ENCODE peak calls at places on chromosomes 3 and 15, in six cellular contexts. One of them, this sample, is unnamed.
A peak's percentile ranks its signal among the peaks of the same experiment; 100 is the strongest.

GRCh38 chr3:186746008-186746407 is 28.8 kb downstream of the KNG1 start:
- DNase-seq in mesenchymal stem cell: peak; percentile 77
- DNase-seq in H1: no peak
- DNase-seq in mesendoderm: peak; percentile 97
- DNase-seq in IMR-90: peak; percentile 67
- DNase-seq in neuronal stem cell: no peak
- DNase-seq in this sample: no peak

GRCh38 chr3:46442591-46443530 is 21.8 kb downstream of the LTF start:
- DNase-seq in H1: no peak
- DNase-seq in neuronal stem cell: peak; percentile 21
- DNase-seq in mesenchymal stem cell: peak; percentile 47
- DNase-seq in mesendoderm: peak; percentile 49
- DNase-seq in IMR-90: no peak
- DNase-seq in this sample: peak; percentile 72

GRCh38 chr3:117660941-117661635 is 951.5 kb downstream of the TUSC7 start:
- DNase-seq in mesendoderm: peak; percentile 35
- DNase-seq in mesenchymal stem cell: no peak
- DNase-seq in neuronal stem cell: no peak
- DNase-seq in H1: no peak
- DNase-seq in IMR-90: peak; percentile 80
- DNase-seq in this sample: no peak

GRCh38 chr3:152253514-152253913 is 15.2 kb upstream of the MBNL1 start:
- DNase-seq in mesendoderm: no peak
- DNase-seq in mesenchymal stem cell: no peak
- DNase-seq in neuronal stem cell: no peak
- DNase-seq in IMR-90: no peak
- DNase-seq in H1: no peak
- DNase-seq in this sample: no peak

GRCh38 chr3:12662593-12663310 is 1.2 kb downstream of the RAF1 start:
- DNase-seq in mesenchymal stem cell: peak; percentile 58
- DNase-seq in mesendoderm: peak; percentile 77
- DNase-seq in H1: no peak
- DNase-seq in neuronal stem cell: no peak
- DNase-seq in IMR-90: peak; percentile 55
- DNase-seq in this sample: peak; percentile 34

GRCh38 chr3:52018319-52019000 is 22.8 kb upstream of the RPL29 start:
- DNase-seq in neuronal stem cell: no peak
- DNase-seq in IMR-90: no peak
- DNase-seq in H1: no peak
- DNase-seq in mesendoderm: no peak
- DNase-seq in mesenchymal stem cell: no peak
- DNase-seq in this sample: no peak

GRCh38 chr3:18351069-18351628 is 74.0 kb downstream of the SATB1 start:
- DNase-seq in neuronal stem cell: no peak
- DNase-seq in H1: no peak
- DNase-seq in mesendoderm: peak; percentile 46
- DNase-seq in mesenchymal stem cell: no peak
- DNase-seq in IMR-90: no peak
- DNase-seq in this sample: no peak

GRCh38 chr15:40038267-40038653 is 721 bp downstream of the SRP14 start:
- DNase-seq in mesenchymal stem cell: peak; percentile 69
- DNase-seq in mesendoderm: peak; percentile 70
- DNase-seq in neuronal stem cell: no peak
- DNase-seq in IMR-90: peak; percentile 56
- DNase-seq in H1: no peak
- DNase-seq in this sample: peak; percentile 47

GRCh38 chr3:10594915-10595314 is 89.5 kb upstream of the ATP2B2 start:
- DNase-seq in mesendoderm: peak; percentile 90
- DNase-seq in H1: peak; percentile 57
- DNase-seq in neuronal stem cell: peak; percentile 92
- DNase-seq in mesenchymal stem cell: peak; percentile 9
- DNase-seq in IMR-90: peak; percentile 53
- DNase-seq in this sample: peak; percentile 37

GRCh38 chr3:64872385-64872784 is 184.6 kb upstream of the ADAMTS9 start:
- DNase-seq in IMR-90: no peak
- DNase-seq in neuronal stem cell: no peak
- DNase-seq in H1: no peak
- DNase-seq in mesendoderm: no peak
- DNase-seq in mesenchymal stem cell: no peak
- DNase-seq in this sample: no peak

GRCh38 chr3:184175506-184175905 is 851 bp downstream of the AP2M1 start:
- DNase-seq in mesenchymal stem cell: peak; percentile 4
- DNase-seq in neuronal stem cell: no peak
- DNase-seq in H1: no peak
- DNase-seq in mesendoderm: peak; percentile 41
- DNase-seq in IMR-90: no peak
- DNase-seq in this sample: no peak

DNA sequence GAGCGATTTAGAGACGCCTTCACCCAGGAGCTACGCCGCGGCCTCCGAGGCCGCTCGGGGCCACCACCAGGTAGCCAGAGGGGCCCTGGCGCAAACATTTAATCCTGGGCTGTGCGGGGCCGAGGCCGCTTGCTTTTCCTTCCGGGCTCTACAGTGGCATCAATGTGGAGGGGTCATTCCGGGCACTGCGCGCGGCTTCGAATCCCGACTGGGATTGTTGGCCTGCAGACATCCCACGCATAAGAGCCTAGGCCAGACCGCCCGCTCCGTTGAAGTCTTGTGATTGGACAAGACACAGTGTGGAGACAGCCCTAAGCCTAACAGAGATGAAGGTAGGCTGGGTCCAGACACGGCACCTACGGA is 568 bp upstream of the NCBP2 start:
- DNase-seq in H1: no peak
- DNase-seq in mesenchymal stem cell: peak; percentile 27
- DNase-seq in IMR-90: no peak
- DNase-seq in neuronal stem cell: no peak
- DNase-seq in mesendoderm: peak; percentile 19
- DNase-seq in this sample: no peak
- H3K23ac ChIP-seq in H1: no peak overlapping the region
- H3K23ac ChIP-seq in mesenchymal stem cell: no peak overlapping the region
- H3K23ac ChIP-seq in IMR-90: peak overlapping the region; percentile 82
- H3K23ac ChIP-seq in neuronal stem cell: peak overlapping the region; percentile 95
- H3K23ac ChIP-seq in mesendoderm: no peak overlapping the region
- H3K23ac ChIP-seq in this sample: no peak overlapping the region

DNA sequence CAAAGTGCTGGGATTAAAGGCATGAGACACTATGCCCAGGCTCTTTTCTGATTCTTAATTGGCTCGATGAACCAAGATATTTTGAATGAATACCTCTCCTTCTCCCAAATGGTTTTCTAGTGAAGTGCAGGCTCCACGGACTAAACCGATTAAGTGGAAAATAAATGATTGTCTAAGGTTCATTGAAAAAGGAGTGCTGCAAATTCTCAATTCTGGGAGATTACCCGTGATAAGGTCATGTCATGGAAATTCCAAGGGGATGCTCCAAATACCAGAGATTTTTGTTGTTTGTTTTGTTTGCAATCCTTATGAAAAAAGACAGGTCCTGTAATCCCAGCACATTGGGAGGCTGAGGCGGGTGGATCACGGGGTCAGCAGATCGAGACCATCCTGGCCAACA is 406.9 kb upstream of the TBL1XR1 start:
- DNase-seq in mesenchymal stem cell: no peak
- DNase-seq in mesendoderm: peak; percentile 60
- DNase-seq in H1: no peak
- DNase-seq in IMR-90: no peak
- DNase-seq in neuronal stem cell: no peak
- DNase-seq in this sample: no peak
- H3K4me3 ChIP-seq in mesenchymal stem cell: no peak overlapping the region
- H3K4me3 ChIP-seq in mesendoderm: no peak overlapping the region
- H3K4me3 ChIP-seq in H1: no peak overlapping the region
- H3K4me3 ChIP-seq in IMR-90: no peak overlapping the region
- H3K4me3 ChIP-seq in neuronal stem cell: no peak overlapping the region
- H3K4me3 ChIP-seq in this sample: no peak overlapping the region

DNA sequence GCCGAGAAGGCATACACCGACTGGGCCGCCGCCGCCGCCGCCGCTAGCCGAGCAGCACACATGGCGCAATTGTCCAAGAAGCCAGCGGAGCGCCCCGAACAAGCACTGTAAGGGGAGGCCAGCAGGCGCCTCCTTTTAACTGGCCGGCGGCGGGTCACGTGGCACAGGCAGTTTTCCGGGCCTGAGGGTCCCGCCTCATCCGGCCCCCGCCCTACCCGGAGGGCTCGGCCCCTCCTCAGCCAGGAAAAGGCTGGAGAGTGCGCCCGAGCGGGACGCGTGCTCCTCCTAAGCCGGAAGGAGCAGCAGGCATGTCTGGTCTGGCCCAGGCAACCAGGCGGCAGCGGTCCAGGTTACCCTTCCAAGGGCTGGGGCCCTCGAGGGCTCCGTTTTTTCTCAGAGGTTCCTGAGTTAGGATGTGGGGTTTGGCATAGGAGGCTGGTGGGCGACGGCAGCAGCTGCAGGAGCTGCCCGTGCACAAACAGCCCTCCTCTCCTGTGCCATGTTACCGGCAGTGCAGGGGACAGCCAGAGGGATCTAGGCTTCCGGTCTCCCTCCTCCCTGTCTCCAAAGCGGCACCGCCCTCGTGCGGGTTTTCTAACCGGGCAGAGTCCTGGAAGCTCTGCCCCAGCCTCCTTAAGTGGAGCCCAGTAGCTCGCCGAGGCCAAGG is at the start of gene GPX1:
- DNase-seq in mesenchymal stem cell: peak; percentile 98
- DNase-seq in H1: peak; percentile 89
- DNase-seq in mesendoderm: peak; percentile 99
- DNase-seq in IMR-90: peak; percentile 94
- DNase-seq in neuronal stem cell: peak; percentile 92
- DNase-seq in this sample: peak; percentile 85
- H3K23ac ChIP-seq in mesenchymal stem cell: peak within 1 kb of the TSS; percentile 98
- H3K23ac ChIP-seq in H1: no peak within 1 kb of the TSS
- H3K23ac ChIP-seq in mesendoderm: peak within 1 kb of the TSS; percentile 98
- H3K23ac ChIP-seq in IMR-90: peak within 1 kb of the TSS; percentile 93
- H3K23ac ChIP-seq in neuronal stem cell: peak within 1 kb of the TSS; percentile 98
- H3K23ac ChIP-seq in this sample: no peak within 1 kb of the TSS

GRCh38 chr15:89845305-89845893 is 30.7 kb upstream of the ANPEP start:
- DNase-seq in mesenchymal stem cell: peak; percentile 90
- DNase-seq in neuronal stem cell: no peak
- DNase-seq in mesendoderm: peak; percentile 77
- DNase-seq in H1: no peak
- DNase-seq in IMR-90: peak; percentile 92
- DNase-seq in this sample: peak; percentile 81
- H3K4me3 ChIP-seq in mesenchymal stem cell: no peak overlapping the region
- H3K4me3 ChIP-seq in neuronal stem cell: no peak overlapping the region
- H3K4me3 ChIP-seq in mesendoderm: no peak overlapping the region
- H3K4me3 ChIP-seq in H1: no peak overlapping the region
- H3K4me3 ChIP-seq in IMR-90: no peak overlapping the region
- H3K4me3 ChIP-seq in this sample: no peak overlapping the region

DNA sequence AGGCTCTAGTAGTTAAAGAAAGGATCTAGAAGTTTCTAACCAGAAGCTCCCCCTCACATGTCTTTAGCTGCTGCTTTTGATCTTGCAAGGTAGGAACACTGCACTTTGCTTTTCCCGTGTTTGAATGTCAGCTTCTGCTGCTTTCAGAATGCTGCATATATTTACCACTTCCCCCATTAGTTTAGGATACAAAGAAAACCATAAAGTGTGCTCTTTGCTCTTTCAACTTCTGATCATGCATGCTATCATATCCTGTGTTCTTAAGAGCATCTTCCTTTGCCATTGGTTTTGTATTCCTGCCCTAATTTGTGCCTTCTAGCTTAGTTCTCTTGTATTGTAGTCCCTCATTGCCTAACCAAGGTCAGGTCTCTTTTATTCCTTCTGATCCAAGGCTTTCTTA is 43.3 kb downstream of the ZNF609 start:
- DNase-seq in H1: no peak
- DNase-seq in mesenchymal stem cell: peak; percentile 48
- DNase-seq in neuronal stem cell: no peak
- DNase-seq in mesendoderm: no peak
- DNase-seq in IMR-90: no peak
- DNase-seq in this sample: no peak
- H3K23ac ChIP-seq in H1: no peak overlapping the region
- H3K23ac ChIP-seq in mesenchymal stem cell: no peak overlapping the region
- H3K23ac ChIP-seq in neuronal stem cell: no peak overlapping the region
- H3K23ac ChIP-seq in mesendoderm: no peak overlapping the region
- H3K23ac ChIP-seq in IMR-90: peak overlapping the region; percentile 61
- H3K23ac ChIP-seq in this sample: no peak overlapping the region

GRCh38 chr15:98714906-98715305 is 66.6 kb downstream of the IGF1R start:
- DNase-seq in H1: no peak
- DNase-seq in mesendoderm: no peak
- DNase-seq in mesenchymal stem cell: no peak
- DNase-seq in IMR-90: no peak
- DNase-seq in neuronal stem cell: no peak
- DNase-seq in this sample: no peak

GRCh38 chr15:98715401-98715800 is 67.1 kb downstream of the IGF1R start:
- DNase-seq in IMR-90: no peak
- DNase-seq in mesendoderm: no peak
- DNase-seq in H1: no peak
- DNase-seq in mesenchymal stem cell: no peak
- DNase-seq in neuronal stem cell: no peak
- DNase-seq in this sample: no peak

GRCh38 chr15:98713585-98714001 is 65.3 kb downstream of the IGF1R start:
- DNase-seq in mesendoderm: peak; percentile 40
- DNase-seq in mesenchymal stem cell: no peak
- DNase-seq in IMR-90: no peak
- DNase-seq in neuronal stem cell: no peak
- DNase-seq in H1: no peak
- DNase-seq in this sample: no peak

GRCh38 chr15:98717942-98718341 is 69.6 kb downstream of the IGF1R start:
- DNase-seq in H1: no peak
- DNase-seq in mesenchymal stem cell: no peak
- DNase-seq in neuronal stem cell: no peak
- DNase-seq in IMR-90: no peak
- DNase-seq in mesendoderm: no peak
- DNase-seq in this sample: no peak

DNA sequence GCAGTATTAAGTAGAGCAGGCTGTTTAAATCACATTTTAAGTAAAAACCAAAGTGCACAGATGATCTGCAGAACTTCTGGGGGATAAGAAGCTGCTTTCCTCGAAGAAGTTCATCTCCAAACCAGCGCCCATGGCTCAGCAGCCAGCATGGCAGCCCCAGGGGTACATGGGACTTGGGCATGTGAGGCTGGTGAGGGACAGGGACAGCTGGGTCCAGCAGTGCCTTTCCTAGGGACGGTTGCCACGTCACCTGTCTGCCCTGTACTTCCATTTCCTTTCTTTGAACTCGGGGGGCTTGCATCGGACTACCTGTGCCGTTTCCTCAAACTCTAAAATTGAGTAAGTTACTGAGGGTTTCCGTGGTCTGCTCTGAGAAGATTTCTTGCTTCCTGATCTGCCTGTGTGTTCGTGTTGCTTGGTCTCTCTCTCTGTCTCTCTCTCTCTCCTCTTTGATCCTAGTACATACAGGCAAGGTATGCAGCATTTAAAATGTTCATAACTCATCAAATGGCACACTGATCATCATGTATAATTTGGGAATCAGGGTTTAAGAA is 67.6 kb downstream of the IGF1R start:
- DNase-seq in neuronal stem cell: no peak
- DNase-seq in IMR-90: no peak
- DNase-seq in H1: no peak
- DNase-seq in mesenchymal stem cell: no peak
- DNase-seq in mesendoderm: no peak
- DNase-seq in this sample: no peak
- H3K4me3 ChIP-seq in neuronal stem cell: no peak overlapping the region
- H3K4me3 ChIP-seq in IMR-90: no peak overlapping the region
- H3K4me3 ChIP-seq in H1: no peak overlapping the region
- H3K4me3 ChIP-seq in mesenchymal stem cell: no peak overlapping the region
- H3K4me3 ChIP-seq in mesendoderm: no peak overlapping the region
- H3K4me3 ChIP-seq in this sample: no peak overlapping the region

DNA sequence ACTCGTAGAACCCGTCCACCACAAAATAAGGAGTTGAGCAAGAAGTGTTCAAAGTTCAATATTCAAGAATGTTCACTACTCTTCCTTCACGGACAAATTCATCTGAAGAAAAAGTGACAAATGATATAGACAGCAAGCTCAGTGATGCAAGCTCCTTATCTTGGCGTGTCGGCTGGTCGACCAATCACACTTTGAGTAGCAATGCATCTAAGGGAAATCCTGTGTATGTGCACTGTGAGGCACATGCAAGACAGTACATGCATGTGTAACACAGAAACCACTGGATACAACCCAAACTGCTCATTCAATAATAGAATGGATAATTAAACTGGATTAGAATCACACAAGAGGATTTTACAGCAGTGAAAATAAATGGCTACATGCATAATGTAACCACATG is 64.4 kb upstream of the CSPG5 start:
- DNase-seq in mesenchymal stem cell: no peak
- DNase-seq in mesendoderm: no peak
- DNase-seq in IMR-90: no peak
- DNase-seq in H1: no peak
- DNase-seq in neuronal stem cell: no peak
- DNase-seq in this sample: no peak
- H3K23ac ChIP-seq in mesenchymal stem cell: no peak overlapping the region
- H3K23ac ChIP-seq in mesendoderm: no peak overlapping the region
- H3K23ac ChIP-seq in IMR-90: no peak overlapping the region
- H3K23ac ChIP-seq in H1: no peak overlapping the region
- H3K23ac ChIP-seq in neuronal stem cell: no peak overlapping the region
- H3K23ac ChIP-seq in this sample: no peak overlapping the region